ENCODE peak calls at places on chromosome 22, in seven cellular contexts. V, I, K, J, G, C and M are unnamed samples.

GRCh38 chr22:27224485-27225364 is 567.3 kb downstream of the MIAT start:
- DNase-seq in V (no peak), I (peak), K (no peak), J (no peak), G (no peak), C (no peak), M (no peak)

GRCh38 chr22:24995649-24996180 is 43.2 kb downstream of the KIAA1671 start:
- DNase-seq in V (no peak), I (no peak), K (no peak), J (no peak), G (no peak), C (no peak), M (no peak)

GRCh38 chr22:22342697-22343602 is 98.4 kb downstream of the VPREB1 start:
- DNase-seq in V (peak), I (peak), K (peak), J (no peak), G (peak), C (peak), M (peak)

GRCh38 chr22:43985532-43985931 is 30.3 kb downstream of the SAMM50 start:
- DNase-seq in V (no peak), I (no peak), K (no peak), J (no peak), G (no peak), C (peak), M (no peak)

GRCh38 chr22:29331213-29331612 is 15.7 kb upstream of the RASL10A start:
- DNase-seq in V (no peak), I (no peak), K (no peak), J (no peak), G (no peak), C (no peak), M (no peak)

GRCh38 chr22:25402501-25403283 is 161.8 kb upstream of the GRK3 start:
- DNase-seq in V (peak), I (no peak), K (no peak), J (no peak), G (no peak), C (no peak), M (no peak)

GRCh38 chr22:44505796-44506354 is 7.8 kb upstream of the RTL6 start:
- DNase-seq in V (no peak), I (no peak), K (no peak), J (no peak), G (no peak), C (no peak), M (no peak)

GRCh38 chr22:24772493-24773220 is 1.9 kb downstream of the PIWIL3 start:
- DNase-seq in V (peak), I (peak), K (peak), J (no peak), G (peak), C (peak), M (peak)

GRCh38 chr22:17486313-17486712 is 77.0 kb upstream of the SLC25A18 start:
- DNase-seq in V (peak), I (peak), K (no peak), J (no peak), G (no peak), C (peak), M (no peak)

GRCh38 chr22:49216579-49216978 is 611.1 kb downstream of the BRD1 start:
- DNase-seq in V (no peak), I (no peak), K (no peak), J (no peak), G (no peak), C (no peak), M (no peak)

GRCh38 chr22:31162015-31162765 is 2.2 kb downstream of the RNF185 start:
- DNase-seq in V (no peak), I (no peak), K (no peak), J (no peak), G (no peak), C (no peak), M (no peak)

DNA sequence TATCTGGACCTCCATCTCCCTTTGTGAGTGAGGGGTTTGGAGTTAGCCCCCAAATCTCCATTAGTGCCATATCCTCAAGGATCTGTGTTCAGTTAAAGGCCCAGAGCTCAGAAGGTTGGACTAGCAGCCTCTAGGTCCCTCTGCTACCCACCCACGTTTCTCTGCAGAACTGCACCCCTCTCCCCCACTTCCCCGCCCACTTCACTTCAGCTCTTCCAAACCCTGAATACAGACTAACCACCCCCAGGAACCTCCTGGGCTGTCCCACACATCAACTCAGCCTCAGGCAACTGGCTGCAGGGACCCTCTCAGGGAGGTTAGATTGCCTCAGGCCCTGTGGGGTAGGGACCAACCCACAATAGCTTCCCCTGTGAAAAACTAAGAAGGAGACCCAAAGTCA is 854 bp downstream of the VPREB3 start:
- DNase-seq in V (no peak), I (no peak), K (no peak), J (no peak), G (no peak), C (no peak), M (no peak)
- TF ChIP-seq JUND in V (no peak), I (no peak), K (no peak), J (no peak), G (no peak), C (no peak), M (no peak)

DNA sequence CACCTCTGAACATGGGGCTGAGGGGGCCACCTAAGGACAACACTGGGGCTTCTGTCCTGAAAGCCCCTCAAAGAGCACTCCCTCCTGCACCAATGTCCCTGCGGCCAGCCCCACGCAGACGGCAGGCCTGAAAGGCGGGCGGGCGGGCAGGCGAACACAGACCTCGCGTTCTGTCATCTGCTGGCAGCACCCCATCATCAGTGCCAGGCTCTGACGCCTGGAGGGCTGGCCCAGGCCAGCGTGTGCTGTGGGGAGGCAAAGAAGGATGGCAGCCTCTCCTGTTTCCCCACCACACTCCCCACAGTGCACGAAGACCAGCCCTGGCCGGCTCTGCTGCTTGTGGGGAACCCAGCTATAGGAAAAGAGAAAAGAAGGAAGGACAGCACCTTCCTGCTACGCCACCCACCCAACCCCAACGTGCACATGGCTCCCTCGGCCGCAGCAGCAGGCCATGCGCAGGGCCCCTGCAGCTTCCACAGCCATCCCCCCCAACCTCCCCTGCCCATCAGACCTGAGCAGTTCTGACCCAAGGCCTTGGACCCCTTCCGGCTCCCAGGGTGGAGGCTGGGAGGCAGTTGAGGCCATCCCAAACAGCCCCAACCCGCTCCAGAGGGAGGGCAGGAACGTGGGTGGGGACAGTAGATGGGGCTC is 3.5 kb downstream of the SBF1 start:
- DNase-seq in V (no peak), I (no peak), K (no peak), J (no peak), G (no peak), C (no peak), M (no peak)
- TF ChIP-seq JUND in V (no peak), I (no peak), K (no peak), J (no peak), G (no peak), C (no peak), M (no peak)

DNA sequence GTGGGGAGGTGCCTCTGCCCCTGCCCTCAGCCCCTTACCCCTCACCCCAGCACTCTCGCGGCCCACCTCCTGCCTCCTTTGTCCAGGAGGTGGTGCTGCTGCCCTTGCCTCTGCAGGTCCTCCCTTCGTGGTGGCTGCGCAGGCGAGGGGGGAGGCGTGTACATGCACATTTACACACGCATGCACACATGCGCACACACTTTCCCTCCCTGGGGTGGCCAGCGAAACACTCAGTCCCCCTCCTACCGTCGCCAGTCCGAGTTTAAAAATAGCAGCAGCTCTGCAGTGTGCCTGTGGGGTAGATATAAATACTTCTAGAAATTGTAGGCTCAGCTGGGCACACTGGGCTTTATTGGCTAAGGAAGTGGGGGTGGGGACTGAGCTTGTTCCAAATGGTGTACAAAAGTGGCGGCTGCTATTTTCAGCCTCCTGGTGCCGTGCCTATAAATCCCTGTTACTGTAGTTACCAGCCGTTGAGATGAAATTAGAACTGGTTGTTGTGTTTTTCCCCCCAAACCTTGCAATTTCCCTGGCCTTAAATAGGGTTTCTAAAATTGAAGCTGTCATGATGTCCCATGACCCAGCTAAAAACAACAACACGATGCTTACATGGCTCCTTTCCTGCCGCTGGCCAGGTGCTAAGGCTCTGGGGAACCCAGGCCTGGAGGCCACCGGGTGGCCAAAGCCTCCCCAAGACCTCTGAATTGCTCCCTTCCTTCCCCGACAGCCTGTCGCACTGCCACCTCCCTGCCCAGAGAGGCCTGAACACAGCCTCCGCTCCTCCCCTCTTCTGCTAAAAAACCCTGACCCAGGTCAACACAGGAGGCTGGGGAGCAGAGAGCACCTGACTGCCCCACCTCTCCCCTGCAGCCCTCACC is 12.4 kb downstream of the PICK1 start:
- DNase-seq in V (no peak), I (peak), K (no peak), J (no peak), G (no peak), C (peak), M (no peak)
- TF ChIP-seq JUND in V (no peak), I (no peak), K (no peak), J (no peak), G (no peak), C (no peak), M (no peak)

GRCh38 chr22:38863531-38864131 is 8.4 kb downstream of the CBX6 start:
- DNase-seq in V (no peak), I (no peak), K (no peak), J (no peak), G (no peak), C (no peak), M (no peak)

GRCh38 chr22:38861170-38861874 is 10.7 kb downstream of the CBX6 start:
- DNase-seq in V (no peak), I (no peak), K (no peak), J (no peak), G (no peak), C (no peak), M (no peak)

GRCh38 chr22:38864361-38865191 is 7.4 kb downstream of the CBX6 start:
- DNase-seq in V (no peak), I (no peak), K (no peak), J (no peak), G (no peak), C (no peak), M (no peak)

GRCh38 chr22:38861927-38862326 is 10.1 kb downstream of the CBX6 start:
- DNase-seq in V (no peak), I (no peak), K (no peak), J (no peak), G (no peak), C (no peak), M (no peak)

DNA sequence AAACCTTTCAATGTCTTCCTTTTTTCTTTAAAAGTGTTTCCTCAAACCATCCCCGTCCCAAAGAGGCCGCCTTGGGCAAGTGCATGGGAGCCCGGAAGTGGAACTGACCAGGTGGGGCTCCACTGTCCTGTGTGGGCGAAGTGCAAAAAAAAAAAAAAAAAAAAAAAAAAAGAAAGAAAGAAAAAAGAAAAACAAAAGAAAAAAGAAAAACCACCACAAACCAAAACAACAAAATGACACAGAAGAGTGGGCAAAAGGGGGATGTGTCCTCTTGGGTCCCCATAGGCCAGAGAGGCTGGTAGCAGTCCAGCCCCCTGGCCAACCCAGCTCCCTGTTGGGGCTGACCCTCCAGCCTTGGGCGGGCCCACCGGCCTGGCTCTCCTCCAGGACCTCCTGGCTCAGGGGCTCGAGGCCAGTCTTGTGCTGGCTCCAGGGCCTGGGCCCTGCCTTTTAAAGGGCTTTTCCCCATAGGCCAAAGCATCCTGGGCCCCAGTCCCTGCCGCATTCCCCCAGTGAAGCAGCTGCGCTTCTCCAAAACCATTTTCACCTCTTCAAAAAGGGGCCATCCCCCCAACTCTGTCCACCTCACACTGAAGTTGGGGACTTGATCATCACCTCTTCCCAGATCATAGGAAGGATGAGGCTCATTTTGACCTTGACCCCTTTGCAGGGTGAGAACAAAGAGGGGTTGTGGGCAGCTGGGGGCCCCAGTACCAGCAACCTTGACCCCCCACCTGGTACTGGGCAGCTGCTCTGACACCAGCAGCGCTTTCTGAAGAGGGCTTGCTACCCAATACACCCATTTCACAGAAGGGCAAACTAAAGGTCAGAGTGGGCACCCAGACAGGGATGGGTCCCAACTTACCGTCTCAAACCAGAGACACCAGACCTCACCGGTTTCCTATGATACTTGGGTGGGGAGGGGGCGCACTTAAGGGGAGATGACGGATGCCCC is 9.4 kb downstream of the CBX6 start:
- DNase-seq in V (no peak), I (peak), K (no peak), J (no peak), G (no peak), C (no peak), M (no peak)
- TF ChIP-seq JUND in V (no peak), I (no peak), K (no peak), J (no peak), G (no peak), C (no peak), M (no peak)

DNA sequence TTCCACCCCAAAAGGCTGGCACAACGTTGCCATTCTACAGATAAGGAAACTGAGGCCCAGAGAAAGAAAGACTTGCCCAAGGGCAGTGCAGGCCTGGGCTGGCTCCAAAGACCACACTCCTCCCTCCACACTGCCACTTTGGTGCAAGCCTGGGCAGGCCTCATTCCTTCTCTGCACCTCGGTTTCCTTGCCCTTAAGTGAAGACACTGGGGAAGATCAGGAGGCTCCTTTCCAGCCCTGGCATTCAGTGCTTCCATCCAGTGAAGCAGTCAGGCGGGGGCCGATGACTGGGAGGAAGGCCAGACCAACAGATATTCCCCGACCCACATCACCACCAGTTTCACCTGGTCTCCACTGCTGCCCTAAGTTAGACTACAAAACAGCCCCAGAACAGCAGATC is 18.3 kb upstream of the TCF20 start:
- DNase-seq in V (no peak), I (no peak), K (no peak), J (no peak), G (no peak), C (no peak), M (no peak)
- TF ChIP-seq JUND in V (no peak), I (no peak), K (no peak), J (no peak), G (no peak), C (no peak), M (no peak)

GRCh38 chr22:46775364-46775758 is 12.9 kb downstream of the TBC1D22A start:
- DNase-seq in V (no peak), I (no peak), K (no peak), J (no peak), G (no peak), C (no peak), M (no peak)
- TF ChIP-seq JUND in V (no peak), I (no peak), K (no peak), J (no peak), G (no peak), C (no peak), M (no peak)